ENCODE peak calls at places on chromosomes 13 and 19, in ten cellular contexts. J is CD8-positive, alpha-beta T cell; Y is IMR-90; X is mucosa of descending colon; H is breast epithelium; G is tibial nerve; U is HL-60; W is heart left ventricle; R is cardiac muscle cell; B is HFF-Myc. P is an unnamed sample.

GRCh38 chr19:8342316-8342683 is 762 bp downstream of the KANK3 start:
- DNase-seq in J (no peak), Y (no peak), X (no peak), H (no peak), G (no peak), U (no peak), W (no peak), R (no peak), B (no peak), P (no peak)

GRCh38 chr13:32195713-32196112 is 119.5 kb downstream of the ZAR1L start:
- DNase-seq in J (no peak), Y (no peak), X (no peak), H (no peak), G (no peak), U (no peak), W (no peak), R (no peak), B (no peak), P (no peak)

GRCh38 chr13:39415003-39415402 is 188.0 kb downstream of the LHFPL6 start:
- DNase-seq in J (no peak), Y (no peak), X (no peak), H (no peak), G (peak), U (no peak), W (peak), R (no peak), B (no peak), P (no peak)

GRCh38 chr19:2330632-2331284 is 2.3 kb downstream of the SPPL2B start:
- DNase-seq in J (no peak), Y (no peak), X (peak), H (no peak), G (no peak), U (no peak), W (no peak), R (no peak), B (no peak), P (no peak)

GRCh38 chr19:45645631-45646344 is 6.6 kb upstream of the EML2 start:
- DNase-seq in J (peak), Y (peak), X (peak), H (peak), G (peak), U (peak), W (peak), R (peak), B (peak), P (peak)

GRCh38 chr13:63198076-63198475 is 1782.4 kb upstream of the PCDH20 start:
- DNase-seq in J (no peak), Y (peak), X (no peak), H (no peak), G (no peak), U (no peak), W (no peak), R (no peak), B (no peak), P (no peak)

GRCh38 chr13:35283856-35284255 is 192.6 kb downstream of the MAB21L1 start:
- DNase-seq in J (no peak), Y (no peak), X (peak), H (no peak), G (no peak), U (no peak), W (no peak), R (no peak), B (peak), P (no peak)

GRCh38 chr13:22812793-22813192 is 368.0 kb upstream of the SGCG start:
- DNase-seq in J (no peak), Y (no peak), X (peak), H (no peak), G (peak), U (no peak), W (no peak), R (no peak), B (no peak), P (no peak)

GRCh38 chr19:11422163-11423068 is 3.3 kb upstream of the RGL3 start:
- DNase-seq in J (peak), Y (no peak), X (peak), H (peak), G (peak), U (peak), W (peak), R (peak), B (no peak), P (peak)

GRCh38 chr13:93778548-93778947 is 551.9 kb downstream of the GPC6 start:
- DNase-seq in J (no peak), Y (no peak), X (no peak), H (no peak), G (no peak), U (no peak), W (no peak), R (no peak), B (no peak), P (no peak)

GRCh38 chr19:47094557-47095517 is 18.7 kb downstream of the ZC3H4 start:
- DNase-seq in J (peak), Y (no peak), X (peak), H (no peak), G (no peak), U (peak), W (no peak), R (no peak), B (no peak), P (no peak)

GRCh38 chr19:55454787-55455243 is 6.6 kb downstream of the ISOC2 start:
- DNase-seq in J (peak), Y (peak), X (peak), H (no peak), G (no peak), U (peak), W (no peak), R (peak), B (no peak), P (no peak)

GRCh38 chr19:52170863-52171320 is 529 bp downstream of the ZNF836 start:
- DNase-seq in J (peak), Y (no peak), X (peak), H (no peak), G (no peak), U (peak), W (no peak), R (peak), B (no peak), P (no peak)

GRCh38 chr13:106118996-106119395 is 416.5 kb downstream of the EFNB2 start:
- DNase-seq in J (no peak), Y (no peak), X (no peak), H (no peak), G (no peak), U (no peak), W (no peak), R (no peak), B (no peak), P (no peak)

GRCh38 chr13:106117640-106118039 is 417.8 kb downstream of the EFNB2 start:
- DNase-seq in J (no peak), Y (no peak), X (no peak), H (no peak), G (no peak), U (no peak), W (no peak), R (no peak), B (no peak), P (no peak)

GRCh38 chr13:106118050-106118449 is 417.4 kb downstream of the EFNB2 start:
- DNase-seq in J (no peak), Y (peak), X (no peak), H (no peak), G (no peak), U (no peak), W (no peak), R (no peak), B (no peak), P (no peak)

GRCh38 chr13:106114981-106115554 is 420.4 kb downstream of the EFNB2 start:
- DNase-seq in J (no peak), Y (peak), X (no peak), H (no peak), G (no peak), U (no peak), W (no peak), R (no peak), B (no peak), P (no peak)

DNA sequence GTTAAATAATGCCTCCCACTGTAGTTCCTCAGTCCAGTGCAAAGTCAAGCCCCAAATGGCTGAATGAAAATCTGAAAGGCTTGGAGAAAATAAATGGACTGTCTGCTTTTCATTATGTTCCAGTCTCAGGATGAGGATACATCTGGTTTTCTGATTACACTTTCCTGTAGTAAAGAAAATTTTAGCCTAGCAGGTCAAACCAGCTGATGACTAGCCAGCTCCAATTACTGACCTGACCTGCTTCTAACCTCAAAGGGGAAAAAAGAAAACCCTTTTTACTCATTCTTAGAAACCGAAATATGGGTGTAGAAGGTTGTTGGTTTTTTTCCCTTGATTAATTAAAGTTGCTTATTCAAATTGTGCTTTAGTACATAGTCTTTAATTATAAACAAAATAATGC is 418.4 kb downstream of the EFNB2 start:
- DNase-seq in J (no peak), Y (peak), X (no peak), H (no peak), G (no peak), U (no peak), W (no peak), R (no peak), B (peak), P (no peak)
- H3K4me3 ChIP-seq in J (no peak), Y (no peak), X (no peak), H (no peak), G (no peak), U (no peak), W (no peak), R (no peak), B (no peak), P (no peak)

GRCh38 chr19:18854982-18855381 is 23.2 kb downstream of the UPF1 start:
- DNase-seq in J (no peak), Y (no peak), X (no peak), H (no peak), G (no peak), U (no peak), W (no peak), R (no peak), B (no peak), P (no peak)

GRCh38 chr19:18851673-18852325 is 20.0 kb downstream of the UPF1 start:
- DNase-seq in J (no peak), Y (no peak), X (no peak), H (no peak), G (no peak), U (no peak), W (no peak), R (no peak), B (no peak), P (no peak)

GRCh38 chr19:18852634-18853033 is 20.9 kb downstream of the UPF1 start:
- DNase-seq in J (no peak), Y (no peak), X (no peak), H (no peak), G (no peak), U (no peak), W (no peak), R (no peak), B (no peak), P (no peak)

GRCh38 chr19:18855647-18856384 is 24.1 kb downstream of the UPF1 start:
- DNase-seq in J (no peak), Y (no peak), X (no peak), H (no peak), G (no peak), U (no peak), W (no peak), R (no peak), B (no peak), P (no peak)

GRCh38 chr19:18853755-18854427 is 22.1 kb downstream of the UPF1 start:
- DNase-seq in J (no peak), Y (no peak), X (no peak), H (no peak), G (no peak), U (no peak), W (no peak), R (no peak), B (no peak), P (no peak)
- TF ChIP-seq CTCF in J (no peak), Y (no peak), X (no peak), H (no peak), G (no peak), U (no peak), W (no peak), R (no peak), B (no peak), P (no peak)

GRCh38 chr19:5025027-5025426 is 56.1 kb downstream of the KDM4B start:
- DNase-seq in J (no peak), Y (no peak), X (no peak), H (no peak), G (no peak), U (no peak), W (no peak), R (no peak), B (no peak), P (no peak)
- H3K4me3 ChIP-seq in J (no peak), Y (no peak), X (no peak), H (no peak), G (no peak), U (no peak), W (no peak), R (no peak), B (no peak), P (no peak)

GRCh38 chr13:101783554-101783953 is 331.1 kb downstream of the ITGBL1 start:
- DNase-seq in J (no peak), Y (no peak), X (no peak), H (no peak), G (no peak), U (no peak), W (no peak), R (no peak), B (no peak), P (no peak)

GRCh38 chr13:101784313-101784712 is 331.8 kb downstream of the ITGBL1 start:
- DNase-seq in J (no peak), Y (no peak), X (no peak), H (no peak), G (no peak), U (no peak), W (no peak), R (no peak), B (no peak), P (no peak)

GRCh38 chr13:101785858-101786257 is 333.4 kb downstream of the ITGBL1 start:
- DNase-seq in J (no peak), Y (peak), X (no peak), H (no peak), G (no peak), U (peak), W (peak), R (peak), B (no peak), P (no peak)
- TF ChIP-seq CTCF in J (no peak), Y (peak), X (no peak), H (peak), G (no peak), U (no peak), W (peak), R (no peak), B (peak), P (peak)

DNA sequence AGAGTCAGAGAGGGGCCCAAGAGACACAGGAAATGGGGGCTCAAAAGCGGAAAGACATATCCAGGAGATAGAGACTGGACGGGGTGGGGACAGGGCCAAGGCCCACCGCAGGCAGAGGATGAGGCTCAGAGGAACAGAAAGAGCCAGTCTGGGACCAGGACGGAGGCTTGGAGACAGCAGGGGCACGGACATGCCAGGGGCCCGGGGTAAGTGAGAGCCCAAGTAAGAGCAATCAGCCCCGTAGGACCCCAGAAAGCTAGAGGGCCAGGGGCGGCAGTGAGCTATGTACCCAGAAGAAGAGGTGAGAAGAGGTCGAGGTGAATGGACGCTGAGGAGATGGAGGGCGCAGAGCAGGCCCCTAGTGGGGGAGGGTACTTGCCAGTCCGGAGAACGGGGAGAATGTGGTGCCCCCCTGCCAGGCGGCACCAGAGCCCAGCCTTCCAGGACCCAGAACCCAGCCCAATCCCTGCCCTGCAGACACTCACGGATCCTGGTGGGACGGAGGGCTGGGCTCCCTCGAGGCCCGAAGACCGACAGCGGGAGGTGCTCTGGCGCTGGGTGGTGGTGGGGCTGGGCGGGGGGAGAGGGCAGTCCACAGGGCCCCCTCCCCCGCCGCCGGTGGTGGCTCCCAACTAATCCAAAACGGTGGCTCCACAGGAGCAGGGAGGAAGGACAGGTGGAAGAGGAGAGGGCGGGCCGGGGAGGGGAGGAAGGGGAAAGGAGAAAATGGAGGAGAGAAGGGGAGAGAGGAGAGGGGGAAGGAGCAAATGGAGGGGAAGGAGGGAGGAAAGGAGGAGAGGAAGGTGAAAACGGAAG is 1.0 kb downstream of the GRIK5 start:
- DNase-seq in J (no peak), Y (no peak), X (no peak), H (no peak), G (no peak), U (no peak), W (no peak), R (no peak), B (no peak), P (no peak)
- H3K4me3 ChIP-seq in J (no peak), Y (no peak), X (no peak), H (peak), G (peak), U (no peak), W (no peak), R (peak), B (no peak), P (no peak)

DNA sequence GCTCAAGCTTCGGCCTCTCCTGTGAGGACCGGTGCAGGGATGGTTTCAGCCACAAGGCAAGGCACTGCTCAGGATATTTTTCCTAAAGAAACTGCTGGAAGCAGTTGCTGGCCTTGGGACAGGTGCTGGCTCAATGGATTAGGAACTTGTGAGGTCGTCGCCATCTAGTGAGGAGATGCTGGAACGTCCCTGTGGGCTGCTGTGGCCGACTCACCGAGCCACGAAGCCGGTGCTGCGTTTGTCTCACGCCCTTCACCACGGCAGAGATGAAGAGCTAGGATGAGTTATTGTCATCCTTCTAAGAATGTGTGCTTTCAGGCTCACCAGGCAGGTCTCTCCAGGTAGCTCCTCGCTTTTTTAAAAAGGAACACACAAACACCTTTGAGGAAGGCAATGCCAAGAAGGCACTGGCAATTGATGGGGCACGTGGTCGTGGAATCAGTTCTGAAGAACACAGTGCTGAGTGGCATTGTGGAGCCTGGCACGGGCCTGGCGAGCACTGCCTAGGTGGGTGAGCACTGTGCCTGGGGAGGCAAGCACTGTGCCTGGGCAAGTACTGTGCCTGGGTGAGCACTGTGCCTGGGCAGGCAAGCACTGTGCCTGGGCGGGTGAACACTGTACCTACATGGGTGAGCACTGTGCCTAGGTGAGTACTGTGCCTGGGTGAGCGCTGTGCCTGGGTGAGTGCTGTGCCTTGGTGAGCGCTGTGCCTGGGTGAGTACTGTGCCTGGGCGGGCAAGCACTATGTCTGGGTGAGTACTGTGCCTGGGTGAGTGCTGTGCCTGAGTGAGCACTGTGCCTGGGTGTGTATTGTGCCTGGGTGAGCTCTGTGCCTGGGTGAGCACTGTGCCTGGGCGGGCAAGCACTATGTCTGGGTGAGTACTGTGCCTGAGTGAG is 140.4 kb downstream of the TEX29 start:
- DNase-seq in J (no peak), Y (peak), X (peak), H (no peak), G (peak), U (peak), W (peak), R (peak), B (peak), P (no peak)
- TF ChIP-seq CTCF in J (no peak), Y (peak), X (no peak), H (no peak), G (peak), U (no peak), W (peak), R (peak), B (peak), P (peak)

P was measured in GM12864.